ENCODE peak calls at places on chromosomes 16 and 17, in nine cellular contexts. S, I, Q, C, J, U, W, L and T are unnamed samples.
A peak's percentile ranks its signal among the peaks of the same experiment; 100 is the strongest.

GRCh38 chr16:29962344-29962994 is 590 bp downstream of the TMEM219 start:
- DNase-seq in S (peak; percentile 45), Q (peak; percentile 48), C (no peak), L (no peak), J (no peak), W (no peak), U (peak; percentile 68), I (no peak), T (no peak)

GRCh38 chr16:25841776-25842175 is 150.0 kb downstream of the HS3ST4 start:
- DNase-seq in Q (no peak), U (no peak), I (no peak), W (no peak), S (no peak), C (no peak), L (no peak), J (no peak), T (no peak)

GRCh38 chr17:56824503-56824902 is 9.2 kb downstream of the C17orf67 start:
- DNase-seq in J (no peak), C (no peak), W (no peak), Q (no peak), U (no peak), S (peak; percentile 35), L (no peak), I (no peak), T (no peak)

GRCh38 chr16:15946257-15947044 is 3.0 kb upstream of the ABCC1 start:
- DNase-seq in I (no peak), J (no peak), S (peak; percentile 85), Q (no peak), U (no peak), C (no peak), W (no peak), L (no peak), T (no peak)

GRCh38 chr16:13767215-13767614 is 152.7 kb upstream of the ERCC4 start:
- DNase-seq in L (no peak), U (no peak), J (peak; percentile 3), I (peak; percentile 44), Q (no peak), W (peak; percentile 5), S (no peak), C (no peak), T (no peak)

GRCh38 chr16:50591800-50592771 is 43.9 kb downstream of the NKD1 start:
- DNase-seq in I (peak; percentile 28), U (peak; percentile 90), Q (peak; percentile 30), W (no peak), C (peak; percentile 71), L (no peak), S (no peak), J (no peak), T (no peak)

GRCh38 chr16:67277294-67277998 is 1.9 kb upstream of the PLEKHG4 start:
- DNase-seq in C (peak; percentile 68), I (no peak), J (no peak), L (no peak), W (no peak), U (no peak), S (peak; percentile 100), Q (peak; percentile 26), T (no peak)

GRCh38 chr17:18005496-18005895 is 32.8 kb downstream of the DRC3 start:
- DNase-seq in S (no peak), Q (no peak), C (no peak), I (no peak), W (no peak), U (no peak), J (no peak), L (no peak), T (no peak)

GRCh38 chr16:28182183-28182582 is 29.6 kb downstream of the XPO6 start:
- DNase-seq in S (peak; percentile 54), U (no peak), L (no peak), I (no peak), J (no peak), Q (no peak), W (no peak), C (no peak), T (no peak)

GRCh38 chr16:65936096-65936495 is 430.4 kb upstream of the CDH5 start:
- DNase-seq in I (no peak), J (no peak), W (no peak), U (peak; percentile 56), L (no peak), S (no peak), Q (no peak), C (no peak), T (no peak)

DNA sequence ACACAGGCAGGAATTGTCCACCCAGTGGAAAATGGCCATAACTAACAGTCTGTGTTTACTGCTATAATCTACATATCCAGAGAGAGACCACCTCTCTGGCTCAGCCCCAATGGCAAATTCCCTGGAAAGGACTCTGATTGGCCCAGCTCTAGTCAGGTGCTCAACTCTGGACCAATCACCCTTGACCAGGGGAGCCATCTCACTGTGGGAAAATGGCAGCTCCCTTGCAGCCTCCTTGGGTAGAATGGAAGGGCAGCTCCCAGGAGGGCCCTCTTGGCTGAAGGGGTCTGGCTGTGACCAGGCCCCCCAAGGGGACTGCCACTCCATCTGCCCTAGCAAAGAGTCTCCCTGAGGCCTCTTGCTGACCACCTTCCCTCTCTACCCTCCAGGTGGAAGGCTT is 3.1 kb downstream of the ALOX15B start:
- DNase-seq in C (no peak), S (no peak), U (peak; percentile 62), L (no peak), Q (no peak), J (no peak), W (no peak), I (no peak), T (no peak)
- TF ChIP-seq CTCF in C (no peak), S (no peak), U (no peak), L (no peak), Q (no peak), J (no peak), W (no peak), I (no peak), T (no peak)

DNA sequence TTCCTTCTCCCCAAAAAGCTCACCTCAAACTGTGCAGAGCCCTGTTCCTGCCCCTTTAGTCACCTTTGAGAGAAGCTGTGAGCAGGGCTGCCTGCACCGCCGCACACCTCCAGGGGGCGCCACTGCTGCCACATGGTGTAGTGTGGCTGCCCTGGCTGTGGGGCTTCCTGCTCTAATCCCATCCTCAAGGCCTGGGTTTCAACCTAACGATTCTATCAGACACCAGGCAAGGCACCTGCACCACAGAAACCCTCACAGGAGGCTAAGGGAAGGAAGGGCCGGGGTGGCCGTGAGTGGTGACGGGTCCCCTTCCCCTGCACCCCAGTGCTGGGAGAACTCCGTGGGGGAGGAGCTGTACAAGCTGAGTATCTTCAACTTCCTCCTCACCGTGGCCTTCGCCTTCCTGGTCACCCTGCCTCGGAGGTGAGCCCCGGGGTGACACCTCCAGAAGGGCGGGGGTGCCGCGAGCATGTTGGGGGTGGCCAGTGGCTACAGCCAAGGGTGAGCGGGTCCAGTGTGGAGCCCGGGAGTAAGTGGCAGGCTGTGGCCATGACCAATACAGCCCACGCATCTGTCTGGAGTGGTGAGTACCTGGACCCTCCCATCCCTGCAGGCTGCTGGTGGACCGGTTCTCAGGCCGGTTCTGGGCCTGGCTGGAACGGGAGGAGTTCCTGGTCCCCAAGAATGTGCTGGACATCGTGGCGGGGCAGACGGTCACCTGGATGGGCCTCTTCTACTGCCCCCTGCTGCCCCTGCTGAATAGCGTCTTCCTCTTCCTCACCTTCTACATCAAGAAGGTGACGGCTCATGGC is 7.0 kb downstream of the TMC8 start:
- DNase-seq in J (peak; percentile 29), C (no peak), Q (peak; percentile 32), L (peak; percentile 59), S (no peak), I (peak; percentile 57), W (peak; percentile 31), U (no peak), T (peak; percentile 70)
- TF ChIP-seq CTCF in J (peak; percentile 27), C (no peak), Q (no peak), L (peak; percentile 70), S (peak; percentile 19), I (peak; percentile 82), W (peak; percentile 96), U (no peak), T (peak; percentile 55)

GRCh38 chr17:66582373-66583111 is 252.4 kb upstream of the CACNG5 start:
- DNase-seq in J (no peak), W (no peak), S (no peak), L (no peak), U (no peak), I (peak; percentile 29), C (no peak), Q (no peak), T (no peak)
- TF ChIP-seq CTCF in J (peak; percentile 11), W (no peak), S (no peak), L (no peak), U (no peak), I (peak; percentile 32), C (no peak), Q (no peak), T (no peak)

GRCh38 chr17:50056217-50056960 is 479 bp downstream of the ITGA3 start:
- DNase-seq in I (peak; percentile 92), C (peak; percentile 79), U (peak; percentile 93), W (peak; percentile 82), Q (peak; percentile 71), J (peak; percentile 75), S (peak; percentile 63), L (peak; percentile 89), T (peak; percentile 65)
- TF ChIP-seq CTCF in I (no peak), C (peak; percentile 49), U (no peak), W (peak; percentile 74), Q (peak; percentile 17), J (peak; percentile 23), S (peak; percentile 48), L (no peak), T (peak; percentile 29)

GRCh38 chr16:9012848-9013507 is 49.3 kb upstream of the USP7 start:
- DNase-seq in U (no peak), L (peak; percentile 87), Q (no peak), S (no peak), C (no peak), W (no peak), J (no peak), I (peak; percentile 92), T (no peak)
- TF ChIP-seq CTCF in U (no peak), L (no peak), Q (no peak), S (no peak), C (no peak), W (no peak), J (no peak), I (peak; percentile 59), T (no peak)

DNA sequence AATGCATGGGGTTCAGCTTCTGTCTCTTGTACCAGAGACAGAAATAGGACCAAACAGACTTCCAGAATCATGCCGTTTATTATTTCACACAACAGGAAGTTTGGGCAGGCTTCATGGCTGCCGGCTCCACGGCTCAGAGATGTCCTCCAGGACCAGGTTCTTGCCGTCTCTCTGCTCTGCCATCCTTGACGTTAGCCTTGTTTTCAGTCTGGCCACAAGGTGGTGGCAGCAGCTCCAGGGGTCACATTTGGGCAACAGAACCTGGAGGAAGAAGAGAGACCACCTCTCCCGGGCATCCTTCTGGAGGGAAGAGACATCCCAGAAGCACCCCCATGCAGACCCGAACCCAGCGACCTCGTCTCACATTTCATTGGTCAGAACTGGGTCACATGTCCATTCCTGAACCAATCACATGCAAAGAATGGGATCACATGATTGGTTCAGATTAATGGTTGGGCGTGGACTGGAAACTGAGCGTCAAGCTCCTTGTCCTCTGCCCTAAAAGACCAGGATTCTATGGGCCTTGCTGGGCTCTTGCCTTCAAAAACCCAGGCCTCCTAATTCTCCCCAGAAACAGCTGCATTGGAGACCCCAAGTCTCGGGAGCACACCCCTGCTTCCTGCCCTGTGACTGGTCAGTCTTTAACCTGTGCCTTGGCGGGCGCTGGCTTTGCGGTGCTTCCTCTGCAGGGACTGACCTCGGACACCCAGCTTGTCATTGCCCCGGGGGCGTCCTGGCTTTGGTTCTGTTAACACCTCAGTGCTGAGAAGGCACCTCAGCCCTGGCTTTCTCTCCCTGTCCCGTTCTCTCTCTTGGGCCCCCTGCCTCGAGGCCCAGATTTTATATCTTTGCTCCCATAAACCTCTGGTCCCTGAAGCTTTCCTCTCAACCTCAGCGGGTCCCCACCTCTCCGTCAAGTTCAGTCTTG is 63.3 kb downstream of the IRF8 start:
- DNase-seq in S (no peak), C (no peak), U (no peak), J (no peak), L (no peak), I (no peak), W (no peak), Q (no peak), T (no peak)
- TF ChIP-seq CTCF in S (no peak), C (no peak), U (no peak), J (peak; percentile 10), L (no peak), I (peak; percentile 16), W (peak; percentile 42), Q (no peak), T (no peak)